ENCODE peak calls at places on chromosomes 4 and X, in four cellular contexts. One of them, this sample, is unnamed.

GRCh38 chr4:82136161-82136801 is 237.5 kb downstream of the HNRNPD start:
- DNase-seq in GM12865: no peak
- DNase-seq in GM20000: no peak
- DNase-seq in renal cortical epithelial cell: no peak
- DNase-seq in this sample: no peak

GRCh38 chrX:125507119-125507518 is 187.4 kb downstream of the TEX13C start:
- DNase-seq in GM12865: no peak
- DNase-seq in renal cortical epithelial cell: peak; percentile 30
- DNase-seq in GM20000: no peak
- DNase-seq in this sample: no peak

GRCh38 chr4:173046818-173047217 is 121.8 kb upstream of the GALNT7 start:
- DNase-seq in GM12865: no peak
- DNase-seq in renal cortical epithelial cell: peak; percentile 88
- DNase-seq in GM20000: no peak
- DNase-seq in this sample: peak; percentile 23

GRCh38 chr4:73335717-73336116 is 68.4 kb upstream of the ALB start:
- DNase-seq in GM20000: no peak
- DNase-seq in renal cortical epithelial cell: no peak
- DNase-seq in GM12865: no peak
- DNase-seq in this sample: no peak

GRCh38 chr4:41185614-41186609 is 28.4 kb downstream of the APBB2 start:
- DNase-seq in GM12865: no peak
- DNase-seq in renal cortical epithelial cell: peak; percentile 98
- DNase-seq in GM20000: no peak
- DNase-seq in this sample: no peak

GRCh38 chrX:25158635-25159034 is 142.9 kb upstream of the ARX start:
- DNase-seq in renal cortical epithelial cell: peak; percentile 44
- DNase-seq in GM12865: no peak
- DNase-seq in GM20000: no peak
- DNase-seq in this sample: no peak

GRCh38 chrX:12901486-12901885 is 4.9 kb upstream of the TLR8 start:
- DNase-seq in GM12865: peak; percentile 74
- DNase-seq in renal cortical epithelial cell: peak; percentile 19
- DNase-seq in GM20000: peak; percentile 45
- DNase-seq in this sample: no peak

GRCh38 chrX:45850775-45851433 is 650.2 kb upstream of the DIPK2B start:
- DNase-seq in renal cortical epithelial cell: no peak
- DNase-seq in GM12865: no peak
- DNase-seq in GM20000: peak; percentile 13
- DNase-seq in this sample: peak; percentile 7

GRCh38 chr4:20889901-20890300 is 189.6 kb downstream of the PACRGL start:
- DNase-seq in GM20000: no peak
- DNase-seq in GM12865: no peak
- DNase-seq in renal cortical epithelial cell: no peak
- DNase-seq in this sample: no peak

GRCh38 chr4:95095352-95095974 is 337.7 kb downstream of the BMPR1B start:
- DNase-seq in GM20000: no peak
- DNase-seq in GM12865: no peak
- DNase-seq in renal cortical epithelial cell: peak; percentile 45
- DNase-seq in this sample: peak; percentile 35

GRCh38 chr4:86661006-86661405 is 66.9 kb downstream of the PTPN13 start:
- DNase-seq in GM20000: no peak
- DNase-seq in renal cortical epithelial cell: no peak
- DNase-seq in GM12865: no peak
- DNase-seq in this sample: no peak

GRCh38 chr4:88958080-88958479 is 98.9 kb downstream of the FAM13A start:
- DNase-seq in GM12865: no peak
- DNase-seq in renal cortical epithelial cell: no peak
- DNase-seq in GM20000: no peak
- DNase-seq in this sample: no peak

GRCh38 chrX:103407776-103408175 is 31.4 kb downstream of the BEX3 start:
- DNase-seq in renal cortical epithelial cell: no peak
- DNase-seq in GM12865: no peak
- DNase-seq in GM20000: no peak
- DNase-seq in this sample: no peak

GRCh38 chr4:166460769-166461550 is 587.9 kb downstream of the TLL1 start:
- DNase-seq in GM20000: no peak
- DNase-seq in GM12865: no peak
- DNase-seq in renal cortical epithelial cell: no peak
- DNase-seq in this sample: no peak

GRCh38 chr4:184406915-184407314 is 67.4 kb downstream of the IRF2 start:
- DNase-seq in GM20000: no peak
- DNase-seq in GM12865: no peak
- DNase-seq in renal cortical epithelial cell: no peak
- DNase-seq in this sample: no peak

GRCh38 chr4:185838514-185839203 is 26.7 kb upstream of the SORBS2 start:
- DNase-seq in GM12865: no peak
- DNase-seq in GM20000: no peak
- DNase-seq in renal cortical epithelial cell: no peak
- DNase-seq in this sample: no peak

GRCh38 chr4:743463-744211 is 38.0 kb downstream of the PCGF3 start:
- DNase-seq in renal cortical epithelial cell: no peak
- DNase-seq in GM12865: no peak
- DNase-seq in GM20000: no peak
- DNase-seq in this sample: no peak

GRCh38 chr4:142413516-142413915 is 432.6 kb downstream of the INPP4B start:
- DNase-seq in renal cortical epithelial cell: no peak
- DNase-seq in GM12865: no peak
- DNase-seq in GM20000: no peak
- DNase-seq in this sample: no peak